ENCODE peak calls at places on chromosomes 1 and 21, in seven cellular contexts. P is tibial nerve, U is dorsolateral prefrontal cortex, I is tibial artery, O is iPS DF 6.9, G is activated T-cell treated with anti-CD3 and anti-CD28 coated beads for 1 hour, V is germinal center. N is an unnamed sample.

GRCh38 chr1:40708750-40709099 is 17.2 kb downstream of the NFYC start:
- DNase-seq in P (no peak), U (no peak), I (no peak), O (peak), G (no peak), V (peak), N (peak)

GRCh38 chr1:53314096-53314495 is 13.8 kb downstream of the LRP8 start:
- DNase-seq in P (no peak), U (no peak), I (no peak), O (no peak), G (no peak), V (no peak), N (no peak)

GRCh38 chr1:9593492-9594465 is 5.1 kb downstream of the TMEM201 start:
- DNase-seq in P (no peak), U (no peak), I (peak), O (no peak), G (peak), V (peak), N (peak)

GRCh38 chr1:234069760-234070159 is 165.3 kb downstream of the SLC35F3 start:
- DNase-seq in P (no peak), U (no peak), I (no peak), O (no peak), G (no peak), V (no peak), N (peak)

GRCh38 chr1:94020764-94021579 is 100.0 kb downstream of the ABCA4 start:
- DNase-seq in P (no peak), U (no peak), I (no peak), O (no peak), G (no peak), V (no peak), N (no peak)

GRCh38 chr1:117659565-117660264 is 53.9 kb downstream of the TENT5C start:
- DNase-seq in P (no peak), U (no peak), I (no peak), O (no peak), G (no peak), V (no peak), N (no peak)

GRCh38 chr21:42062543-42063022 is 8.5 kb upstream of the UMODL1 start:
- DNase-seq in P (no peak), U (no peak), I (peak), O (no peak), G (peak), V (peak), N (peak)

GRCh38 chr1:170267317-170267716 is 121.6 kb downstream of the NTMT2 start:
- DNase-seq in P (no peak), U (no peak), I (no peak), O (no peak), G (no peak), V (no peak), N (no peak)

GRCh38 chr1:84692391-84692790 is 2.1 kb upstream of the SSX2IP start:
- DNase-seq in P (no peak), U (no peak), I (no peak), O (no peak), G (no peak), V (no peak), N (no peak)